ENCODE peak calls at places on chromosomes 3 and 15, in five cellular contexts. K, C, B, D and P are unnamed samples.

GRCh38 chr3:196533260-196533681 is 18.1 kb upstream of the SMCO1 start:
- DNase-seq in C (no peak), D (no peak), K (no peak), B (no peak), P (no peak)

GRCh38 chr3:45211466-45212094 is 14.5 kb downstream of the TMEM158 start:
- DNase-seq in B (no peak), D (no peak), C (no peak), K (no peak), P (no peak)

GRCh38 chr3:122167630-122168029 is 15.8 kb upstream of the CASR start:
- DNase-seq in K (no peak), C (no peak), D (no peak), B (no peak), P (no peak)

GRCh38 chr15:68818671-68819450 is 1.8 kb downstream of the ANP32A start:
- DNase-seq in B (peak; percentile 33), K (peak; percentile 66), C (peak; percentile 58), D (peak; percentile 16), P (no peak)

GRCh38 chr3:185717627-185718330 is 107.1 kb downstream of the IGF2BP2 start:
- DNase-seq in K (no peak), C (no peak), B (no peak), D (no peak), P (no peak)

GRCh38 chr15:69755571-69756310 is 303.1 kb downstream of the RPLP1 start:
- DNase-seq in C (peak; percentile 63), B (no peak), D (peak; percentile 54), K (peak; percentile 59), P (no peak)

GRCh38 chr3:16864610-16865313 is 20.0 kb upstream of the PLCL2 start:
- DNase-seq in K (no peak), C (no peak), B (no peak), D (no peak), P (no peak)

GRCh38 chr15:96974761-96975160 is 644.3 kb downstream of the NR2F2 start:
- DNase-seq in K (no peak), B (no peak), D (no peak), C (no peak), P (no peak)

GRCh38 chr15:41900526-41901380 is 6.9 kb upstream of the SPTBN5 start:
- DNase-seq in D (no peak), C (no peak), B (no peak), K (no peak), P (no peak)

GRCh38 chr3:113617726-113618125 is 78.7 kb downstream of the USF3 start:
- DNase-seq in C (no peak), K (no peak), B (no peak), D (no peak), P (no peak)

GRCh38 chr3:47337656-47338055 is 43.2 kb upstream of the PTPN23 start:
- DNase-seq in C (no peak), K (no peak), B (no peak), D (no peak), P (no peak)

GRCh38 chr3:113104746-113105479 is 106.4 kb upstream of the BOC start:
- DNase-seq in B (no peak), K (no peak), C (no peak), D (no peak), P (no peak)

GRCh38 chr3:137105277-137105977 is 147.6 kb downstream of the IL20RB start:
- DNase-seq in C (no peak), K (peak; percentile 16), D (no peak), B (peak; percentile 39), P (no peak)

GRCh38 chr15:73840771-73841170 is 32.6 kb upstream of the TBC1D21 start:
- DNase-seq in B (no peak), C (no peak), K (no peak), D (no peak), P (no peak)

GRCh38 chr3:148815316-148815715 is 12.3 kb upstream of the CPB1 start:
- DNase-seq in D (no peak), C (no peak), K (no peak), B (no peak), P (no peak)

GRCh38 chr3:72549819-72550581 is 298.2 kb downstream of the SHQ1 start:
- DNase-seq in D (no peak), C (no peak), K (no peak), B (no peak), P (no peak)

GRCh38 chr3:134313839-134314587 is 60.2 kb downstream of the AMOTL2 start:
- DNase-seq in K (no peak), D (no peak), B (no peak), C (no peak), P (no peak)

GRCh38 chr3:113157408-113157980 is 53.9 kb upstream of the BOC start:
- DNase-seq in B (no peak), D (no peak), K (no peak), C (no peak), P (no peak)

GRCh38 chr3:197466586-197467399 is 89.0 kb downstream of the BDH1 start:
- DNase-seq in K (no peak), D (no peak), B (peak; percentile 80), C (no peak), P (no peak)

GRCh38 chr3:152623286-152623685 is 211.6 kb upstream of the P2RY1 start:
- DNase-seq in B (no peak), D (no peak), K (no peak), C (no peak), P (no peak)

GRCh38 chr3:119652306-119653033 is 7.9 kb downstream of the POPDC2 start:
- DNase-seq in D (no peak), B (no peak), C (no peak), K (no peak), P (no peak)

GRCh38 chr3:168071535-168071934 is 24.2 kb downstream of the GOLIM4 start:
- DNase-seq in B (peak; percentile 68), D (no peak), K (no peak), C (no peak), P (no peak)

GRCh38 chr15:65766422-65767263 is 25.4 kb downstream of the DENND4A start:
- DNase-seq in B (no peak), D (no peak), C (no peak), K (no peak), P (no peak)

GRCh38 chr3:122265937-122266336 is 59.1 kb upstream of the CSTA start:
- DNase-seq in C (no peak), B (no peak), K (no peak), D (no peak), P (no peak)

GRCh38 chr3:65851827-65852226 is 186.9 kb downstream of the MAGI1 start:
- DNase-seq in C (no peak), K (no peak), D (no peak), B (peak; percentile 26), P (no peak)

GRCh38 chr3:77460326-77460725 is 420.4 kb downstream of the ROBO2 start:
- DNase-seq in D (no peak), B (peak; percentile 42), C (no peak), K (no peak), P (no peak)

GRCh38 chr15:65248506-65248905 is 37.2 kb upstream of the CILP start:
- DNase-seq in D (no peak), C (no peak), K (no peak), B (no peak), P (no peak)

GRCh38 chr3:143551790-143552189 is 296.5 kb downstream of the SLC9A9 start:
- DNase-seq in D (no peak), K (no peak), B (no peak), C (no peak), P (no peak)

GRCh38 chr3:116947148-116947547 is 237.6 kb downstream of the TUSC7 start:
- DNase-seq in C (no peak), K (no peak), B (no peak), D (no peak), P (no peak)
- TF ChIP-seq CTCF in C (no peak), K (no peak), B (no peak), D (no peak), P (no peak)

GRCh38 chr3:165713479-165713878 is 123.7 kb downstream of the BCHE start:
- DNase-seq in B (no peak), C (no peak), K (no peak), D (no peak), P (no peak)

GRCh38 chr3:165712382-165712781 is 124.8 kb downstream of the BCHE start:
- DNase-seq in D (no peak), B (no peak), K (no peak), C (no peak), P (no peak)

DNA sequence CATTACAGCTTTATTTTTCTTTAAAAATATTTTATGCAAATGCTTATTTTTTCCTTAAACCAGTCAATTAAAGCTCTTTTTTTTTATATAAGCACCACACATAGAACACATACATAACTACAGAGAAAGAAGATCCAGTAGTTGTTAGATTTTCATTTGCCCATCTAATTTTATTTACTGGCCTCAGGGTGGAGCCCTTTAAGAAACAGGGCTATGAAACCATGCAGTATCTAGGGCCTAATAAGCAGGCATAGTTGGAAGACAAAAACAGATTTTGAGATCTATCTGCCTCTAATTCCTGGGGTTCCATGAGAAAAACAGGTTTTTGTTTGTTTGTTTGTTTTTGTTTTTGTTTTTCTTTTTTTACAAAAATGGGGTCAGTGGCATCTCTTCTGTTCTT is 120.6 kb downstream of the BCHE start:
- DNase-seq in D (no peak), B (no peak), C (no peak), K (no peak), P (no peak)
- TF ChIP-seq CTCF in D (no peak), B (no peak), C (no peak), K (no peak), P (no peak)

DNA sequence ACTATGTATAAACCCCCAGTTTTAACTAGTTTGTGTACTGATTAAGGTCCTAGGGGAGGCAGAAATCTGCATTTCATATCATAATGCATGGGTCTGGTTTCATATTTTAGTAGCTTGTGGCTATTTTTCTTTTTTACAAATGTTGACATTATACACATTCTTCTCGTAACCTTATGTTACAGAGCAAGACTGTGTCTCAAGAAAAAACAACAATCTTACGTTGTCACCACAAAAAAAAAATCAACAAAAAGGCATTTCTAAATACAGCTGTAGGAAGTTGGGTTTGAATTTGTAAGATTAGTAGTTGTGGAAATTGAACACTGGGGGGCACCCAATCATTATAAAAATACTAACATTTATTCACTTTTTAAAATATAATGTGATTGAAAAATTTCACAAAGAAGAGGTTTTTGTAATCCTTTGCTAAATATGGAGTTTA is 17.9 kb downstream of the SERP1 start:
- DNase-seq in C (no peak), K (no peak), D (no peak), B (peak; percentile 18), P (no peak)
- TF ChIP-seq CTCF in C (no peak), K (peak; percentile 70), D (peak; percentile 67), B (peak; percentile 31), P (no peak)

GRCh38 chr15:101604124-101604874 is 47.9 kb downstream of the TM2D3 start:
- DNase-seq in B (no peak), C (no peak), D (no peak), K (no peak), P (no peak)
- TF ChIP-seq CTCF in B (no peak), C (no peak), D (no peak), K (no peak), P (no peak)

DNA sequence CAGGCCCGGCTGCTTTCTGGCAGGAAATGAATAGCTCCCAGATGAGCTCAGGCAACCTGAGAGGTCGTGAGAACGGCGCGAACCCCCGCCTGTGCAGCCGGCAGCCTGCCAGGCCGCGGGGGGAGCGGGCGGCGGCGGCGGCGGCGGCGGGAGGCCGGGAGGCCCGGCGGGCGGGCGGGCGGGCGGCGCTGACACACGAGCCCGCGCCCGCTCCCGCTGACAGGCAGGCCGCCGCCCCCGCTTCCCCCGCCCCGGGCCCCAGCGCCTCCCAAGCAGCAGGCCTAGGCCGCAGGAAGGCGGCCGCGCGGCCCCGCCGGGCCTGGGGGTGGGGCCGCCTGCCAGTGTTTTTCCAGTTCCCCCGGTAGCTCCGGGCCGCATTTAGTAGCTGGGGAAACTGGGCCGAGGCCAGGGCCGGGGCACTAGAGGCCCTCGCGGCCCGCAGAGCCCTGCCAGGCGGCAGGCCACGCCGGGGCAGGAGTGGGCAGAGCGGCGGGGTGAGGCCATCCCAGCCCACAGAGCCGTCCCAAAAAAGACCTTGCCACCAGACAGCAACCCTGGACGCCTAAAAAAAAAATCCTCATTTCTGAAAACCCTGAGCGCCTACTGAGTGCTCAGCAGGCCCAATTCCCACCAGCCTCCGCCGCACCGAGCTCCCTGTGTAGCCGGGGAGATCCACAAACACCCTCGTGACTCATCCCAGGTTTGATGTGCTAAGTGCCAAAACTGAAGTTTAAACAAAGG is 5.6 kb downstream of the HES1 start:
- DNase-seq in D (peak; percentile 19), B (peak; percentile 87), C (peak; percentile 50), K (peak; percentile 85), P (peak; percentile 52)
- TF ChIP-seq CTCF in D (no peak), B (no peak), C (no peak), K (no peak), P (no peak)